ENCODE peak calls at places on chromosome 16, in six cellular contexts. X is Panc1, D is epithelial cell of esophagus, H is Peyer's patch, B is brain microvascular endothelial cell, Z is cardiac fibroblast. N is an unnamed sample.

GRCh38 chr16:19354371-19354770 is 63.3 kb upstream of the TMC5 start:
- DNase-seq in X (no peak), D (no peak), H (no peak), B (no peak), Z (no peak), N (no peak)

GRCh38 chr16:56861092-56861610 is 3.9 kb upstream of the SLC12A3 start:
- DNase-seq in X (no peak), D (no peak), H (no peak), B (no peak), Z (peak; percentile 23), N (no peak)

GRCh38 chr16:11155284-11155806 is 100.7 kb downstream of the SOCS1 start:
- DNase-seq in X (no peak), D (no peak), H (no peak), B (peak; percentile 67), Z (peak; percentile 68), N (no peak)

GRCh38 chr16:85750021-85750826 is 672 bp downstream of the C16orf74 start:
- DNase-seq in X (no peak), D (peak; percentile 37), H (peak; percentile 73), B (no peak), Z (peak; percentile 75), N (peak; percentile 39)

GRCh38 chr16:81478876-81479496 is 34.4 kb downstream of the CMIP start:
- DNase-seq in X (no peak), D (no peak), H (peak; percentile 92), B (peak; percentile 53), Z (no peak), N (no peak)

GRCh38 chr16:27973678-27974077 is 89.8 kb downstream of the GSG1L start:
- DNase-seq in X (no peak), D (no peak), H (peak; percentile 23), B (no peak), Z (no peak), N (no peak)

GRCh38 chr16:88842806-88843205 is 13.9 kb downstream of the GALNS start:
- DNase-seq in X (no peak), D (no peak), H (no peak), B (no peak), Z (no peak), N (no peak)

GRCh38 chr16:1024126-1024525 is 42.6 kb downstream of the SOX8 start:
- DNase-seq in X (no peak), D (no peak), H (no peak), B (no peak), Z (no peak), N (no peak)

GRCh38 chr16:75058815-75059214 is 57.8 kb downstream of the LDHD start:
- DNase-seq in X (no peak), D (no peak), H (no peak), B (no peak), Z (no peak), N (no peak)

DNA sequence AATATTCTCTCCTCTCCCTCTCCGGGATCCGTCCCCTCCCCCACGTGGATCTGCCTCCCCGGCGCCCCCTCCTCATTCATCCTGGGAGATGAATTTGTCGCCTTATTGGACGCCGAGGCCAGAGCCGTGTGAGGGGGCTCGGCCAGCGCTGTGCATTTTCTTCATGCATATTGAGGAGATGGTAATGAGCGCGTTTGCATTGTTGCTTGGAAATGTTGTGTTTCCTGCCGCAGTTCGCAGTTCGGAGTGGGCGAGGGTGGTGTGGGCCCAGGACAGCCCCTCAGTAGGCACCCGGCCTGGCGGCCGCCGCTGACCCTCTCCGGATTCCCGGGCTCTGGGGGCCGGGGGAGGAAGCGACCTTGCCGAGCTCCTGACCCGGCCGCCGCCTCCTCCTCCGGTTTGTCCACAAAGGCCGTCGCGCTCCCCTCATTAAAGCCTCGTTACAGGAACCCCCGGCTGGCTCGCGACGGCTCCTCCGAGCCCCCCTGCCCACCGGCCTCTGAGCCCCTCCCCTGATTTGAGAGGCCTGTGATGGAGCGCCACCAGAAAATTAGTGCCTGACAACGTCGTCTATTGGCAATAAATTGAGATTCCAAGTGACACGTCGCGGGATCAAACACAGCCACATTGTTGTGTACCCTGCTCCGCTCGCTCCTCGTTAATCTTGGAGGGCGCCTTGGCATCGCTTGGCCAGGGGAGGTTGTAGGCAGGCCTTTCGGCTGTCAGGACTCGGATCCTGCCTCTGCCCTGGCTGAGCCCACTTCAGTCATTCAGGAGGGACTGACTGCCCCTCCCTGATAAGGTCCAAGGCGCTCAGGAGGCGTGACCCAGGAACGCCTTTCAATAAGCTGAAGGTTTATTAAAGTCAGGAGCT is 4.8 kb upstream of the IRX3 start:
- DNase-seq in X (no peak), D (no peak), H (no peak), B (no peak), Z (no peak), N (no peak)
- H3K4me3 ChIP-seq in X (no peak overlapping the region), D (no peak overlapping the region), H (no peak overlapping the region), B (no peak overlapping the region), Z (no peak overlapping the region), N (no peak overlapping the region)

GRCh38 chr16:49921791-49922456 is 66.0 kb upstream of the ZNF423 start:
- DNase-seq in X (peak; percentile 1), D (peak; percentile 3), H (peak; percentile 81), B (peak; percentile 60), Z (peak; percentile 69), N (peak; percentile 81)
- H3K4me3 ChIP-seq in X (no peak overlapping the region), D (no peak overlapping the region), H (no peak overlapping the region), B (no peak overlapping the region), Z (no peak overlapping the region), N (no peak overlapping the region)

GRCh38 chr16:2924901-2925820 is 13.4 kb downstream of the FLYWCH1 start:
- DNase-seq in X (no peak), D (peak; percentile 83), H (no peak), B (no peak), Z (no peak), N (no peak)

GRCh38 chr16:2925951-2926659 is 14.4 kb downstream of the FLYWCH1 start:
- DNase-seq in X (no peak), D (no peak), H (no peak), B (no peak), Z (no peak), N (no peak)

GRCh38 chr16:2928796-2929195 is 17.1 kb downstream of the FLYWCH1 start:
- DNase-seq in X (no peak), D (no peak), H (no peak), B (no peak), Z (no peak), N (no peak)

GRCh38 chr16:2929693-2930092 is 18.0 kb downstream of the FLYWCH1 start:
- DNase-seq in X (no peak), D (no peak), H (no peak), B (no peak), Z (no peak), N (peak; percentile 35)

GRCh38 chr16:2926660-2927646 is 15.2 kb downstream of the FLYWCH1 start:
- DNase-seq in X (no peak), D (peak; percentile 90), H (peak; percentile 96), B (peak; percentile 85), Z (peak; percentile 90), N (peak; percentile 88)
- H3K4me3 ChIP-seq in X (peak overlapping the region; percentile 37), D (no peak overlapping the region), H (peak overlapping the region; percentile 13), B (peak overlapping the region; percentile 20), Z (no peak overlapping the region), N (no peak overlapping the region)

GRCh38 chr16:47459603-47460002 is 1.3 kb downstream of the ITFG1 start:
- DNase-seq in X (no peak), D (no peak), H (no peak), B (no peak), Z (no peak), N (no peak)
- H3K4me3 ChIP-seq in X (peak overlapping the region; percentile 86), D (peak overlapping the region; percentile 98), H (peak overlapping the region; percentile 86), B (no peak overlapping the region), Z (peak overlapping the region; percentile 92), N (no peak overlapping the region)

GRCh38 chr16:25690563-25691143 is 1.1 kb upstream of the HS3ST4 start:
- DNase-seq in X (no peak), D (no peak), H (no peak), B (no peak), Z (no peak), N (no peak)

GRCh38 chr16:25692734-25693508 is 1.2 kb downstream of the HS3ST4 start:
- DNase-seq in X (no peak), D (no peak), H (no peak), B (no peak), Z (no peak), N (no peak)

GRCh38 chr16:25693621-25694020 is 1.9 kb downstream of the HS3ST4 start:
- DNase-seq in X (no peak), D (no peak), H (no peak), B (no peak), Z (no peak), N (no peak)

GRCh38 chr16:25692307-25692706 is 548 bp downstream of the HS3ST4 start:
- DNase-seq in X (no peak), D (no peak), H (no peak), B (no peak), Z (no peak), N (no peak)

GRCh38 chr16:25691519-25692091 is at the start of gene HS3ST4:
- DNase-seq in X (no peak), D (no peak), H (no peak), B (no peak), Z (no peak), N (no peak)
- H3K4me3 ChIP-seq in X (no peak within 1 kb of the TSS), D (peak within 1 kb of the TSS; percentile 10), H (peak within 1 kb of the TSS; percentile 45), B (no peak within 1 kb of the TSS), Z (no peak within 1 kb of the TSS), N (no peak within 1 kb of the TSS)

N was measured in mucosa of descending colon.